ENCODE peak calls at places on chromosomes 13 and 19, in nine cellular contexts. D is pancreas; G is body of pancreas; P is AG10803; T is heart right ventricle; M is tibial artery; E is CD8-positive, alpha-beta T cell; C is esophagus squamous epithelium; L is left lung. Z is an unnamed sample.

GRCh38 chr19:36256064-36256463 is 41.2 kb downstream of the ZNF146 start:
- DNase-seq in M (no peak), T (no peak), D (no peak), L (no peak), G (no peak), P (no peak), C (no peak), E (no peak), Z (no peak)

GRCh38 chr13:79119578-79120107 is 286.4 kb downstream of the RBM26 start:
- DNase-seq in T (no peak), C (no peak), L (no peak), D (no peak), E (no peak), P (no peak), M (no peak), G (no peak), Z (no peak)

GRCh38 chr19:49502866-49503581 is 6.8 kb downstream of the RPS11 start:
- DNase-seq in C (no peak), P (peak; percentile 86), T (peak; percentile 59), G (peak; percentile 65), E (no peak), D (peak; percentile 60), L (no peak), M (peak; percentile 39), Z (peak; percentile 97)

GRCh38 chr13:52707375-52707774 is 32.2 kb downstream of the CNMD start:
- DNase-seq in M (no peak), L (no peak), D (no peak), E (no peak), T (no peak), C (no peak), G (no peak), P (no peak), Z (no peak)

GRCh38 chr19:33273881-33274662 is 28.3 kb downstream of the CEBPA start:
- DNase-seq in L (peak; percentile 82), M (peak; percentile 55), T (peak; percentile 40), P (peak; percentile 94), G (peak; percentile 61), D (no peak), C (no peak), E (no peak), Z (peak; percentile 93)

GRCh38 chr19:4018140-4018613 is 10.6 kb downstream of the PIAS4 start:
- DNase-seq in D (no peak), T (no peak), G (no peak), C (no peak), E (no peak), P (no peak), L (no peak), M (no peak), Z (no peak)

GRCh38 chr13:75788494-75788991 is 152.4 kb downstream of the LMO7 start:
- DNase-seq in M (no peak), D (no peak), C (no peak), G (no peak), L (peak; percentile 57), P (peak; percentile 97), T (peak; percentile 33), E (no peak), Z (peak; percentile 83)

GRCh38 chr19:7149956-7150705 is 80.6 kb downstream of the ZNF557 start:
- DNase-seq in C (no peak), D (no peak), P (no peak), T (no peak), M (no peak), E (no peak), L (no peak), G (no peak), Z (no peak)

GRCh38 chr19:12555456-12555930 is 4.2 kb upstream of the ZNF564 start:
- DNase-seq in T (no peak), G (no peak), M (no peak), L (no peak), P (no peak), E (no peak), C (no peak), D (no peak), Z (no peak)

GRCh38 chr19:52351512-52351911 is 15.5 kb downstream of the ZNF610 start:
- DNase-seq in M (no peak), C (no peak), L (no peak), E (no peak), D (no peak), P (no peak), G (no peak), T (no peak), Z (no peak)

GRCh38 chr13:92575782-92576181 is 650.8 kb upstream of the GPC6 start:
- DNase-seq in G (no peak), L (no peak), M (no peak), T (no peak), D (no peak), E (no peak), P (no peak), C (no peak), Z (no peak)

GRCh38 chr19:9523885-9524474 is 14.5 kb downstream of the ZNF426 start:
- DNase-seq in L (no peak), E (no peak), C (no peak), T (no peak), G (no peak), P (no peak), D (no peak), M (no peak), Z (peak; percentile 16)

GRCh38 chr13:97295279-97296182 is 73.4 kb downstream of the MBNL2 start:
- DNase-seq in C (no peak), P (peak; percentile 53), E (no peak), T (no peak), M (no peak), G (no peak), L (no peak), D (no peak), Z (peak; percentile 78)

GRCh38 chr19:6074709-6075403 is 35.4 kb downstream of the RFX2 start:
- DNase-seq in T (no peak), M (no peak), C (no peak), P (no peak), G (no peak), D (no peak), E (no peak), L (no peak), Z (no peak)

GRCh38 chr13:52786747-52787146 is 47.1 kb upstream of the CNMD start:
- DNase-seq in G (no peak), L (no peak), D (no peak), C (no peak), E (no peak), P (no peak), M (no peak), T (no peak), Z (no peak)

GRCh38 chr19:35309481-35310279 is 17.7 kb downstream of the MAG start:
- DNase-seq in C (no peak), M (no peak), G (peak; percentile 88), T (peak; percentile 55), D (peak; percentile 56), E (no peak), P (no peak), L (no peak), Z (peak; percentile 47)

GRCh38 chr13:96817336-96817941 is 176.8 kb downstream of the OXGR1 start:
- DNase-seq in D (no peak), G (no peak), P (peak; percentile 5), L (no peak), T (no peak), E (no peak), M (no peak), C (no peak), Z (peak; percentile 21)

GRCh38 chr13:94713556-94714182 is 1.3 kb upstream of the SOX21 start:
- DNase-seq in M (no peak), E (no peak), T (no peak), P (no peak), G (no peak), D (no peak), C (no peak), L (no peak), Z (no peak)

GRCh38 chr19:32349724-32350475 is 4.5 kb downstream of the ZNF507 start:
- DNase-seq in C (no peak), P (no peak), T (no peak), D (no peak), L (no peak), M (no peak), E (no peak), G (no peak), Z (no peak)

GRCh38 chr19:43957891-43958290 is 6.9 kb downstream of the ZNF221 start:
- DNase-seq in L (no peak), C (no peak), D (no peak), M (no peak), P (peak; percentile 94), T (no peak), G (no peak), E (no peak), Z (peak; percentile 2)

GRCh38 chr13:111160648-111161047 is 45.5 kb downstream of the ARHGEF7 start:
- DNase-seq in G (no peak), D (no peak), E (no peak), M (no peak), C (no peak), P (no peak), L (no peak), T (no peak), Z (no peak)
- H3K4me3 ChIP-seq in G (no peak overlapping the region), D (no peak overlapping the region), E (no peak overlapping the region), M (no peak overlapping the region), C (no peak overlapping the region), P (no peak overlapping the region), L (no peak overlapping the region), T (no peak overlapping the region), Z (no peak overlapping the region)

DNA sequence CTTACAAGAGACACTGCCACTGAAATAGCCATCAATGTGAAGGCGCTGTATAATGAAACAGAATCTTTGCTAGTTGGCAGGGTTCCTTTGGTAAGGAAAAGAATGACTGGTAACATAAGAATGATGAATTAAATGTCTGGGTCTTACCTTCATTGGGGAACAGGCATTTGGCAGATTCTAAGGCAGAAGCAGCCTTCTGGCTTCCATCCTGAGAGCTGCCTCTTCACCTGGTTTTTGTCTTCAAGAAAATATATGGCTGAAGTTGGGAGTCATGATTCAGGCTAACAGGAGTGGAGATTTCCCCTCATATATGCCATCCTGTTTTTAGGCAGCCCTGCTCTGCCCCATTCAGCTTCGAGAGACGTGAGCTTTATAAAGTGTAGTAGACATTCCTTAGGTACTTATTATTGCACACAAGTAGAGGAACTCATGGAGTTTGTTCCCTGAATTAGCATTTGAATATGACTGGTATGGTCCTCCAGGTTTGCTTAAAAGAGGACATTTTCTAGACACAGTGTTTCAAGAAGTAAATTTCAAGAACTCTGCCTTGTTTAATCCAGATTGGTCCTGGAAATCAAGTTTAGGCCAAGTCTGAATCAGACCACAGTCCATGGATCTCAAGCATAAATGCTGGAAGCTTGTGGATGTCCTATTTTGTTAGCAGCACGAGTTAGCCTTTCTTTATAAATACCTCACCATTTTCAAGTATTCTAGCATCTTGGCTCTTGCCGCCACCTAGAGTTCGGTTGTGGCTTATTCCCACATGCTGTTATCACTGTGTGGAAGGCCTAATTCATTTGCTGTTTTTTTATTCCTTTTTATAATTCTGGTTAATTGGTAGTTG is 56.2 kb upstream of the AKAP11 start:
- DNase-seq in C (no peak), T (no peak), D (no peak), G (no peak), L (no peak), P (peak; percentile 33), M (no peak), E (no peak), Z (peak; percentile 63)
- TF ChIP-seq CTCF in C (peak; percentile 11), T (peak; percentile 32), D (no peak), G (peak; percentile 39), L (peak; percentile 11), P (peak; percentile 56), M (no peak), E (peak; percentile 40), Z (peak; percentile 64)

GRCh38 chr13:40591091-40591490 is 75.3 kb downstream of the FOXO1 start:
- DNase-seq in G (no peak), P (no peak), E (no peak), T (no peak), C (no peak), M (no peak), L (no peak), D (no peak), Z (no peak)
- H3K4me3 ChIP-seq in G (no peak overlapping the region), P (no peak overlapping the region), E (no peak overlapping the region), T (no peak overlapping the region), C (no peak overlapping the region), M (no peak overlapping the region), L (no peak overlapping the region), D (no peak overlapping the region), Z (no peak overlapping the region)

GRCh38 chr13:110166598-110166997 is 140.4 kb downstream of the COL4A1 start:
- DNase-seq in P (no peak), D (peak; percentile 1), M (no peak), E (no peak), L (no peak), G (no peak), T (no peak), C (no peak), Z (no peak)
- TF ChIP-seq CTCF in P (no peak), D (no peak), M (no peak), E (no peak), L (no peak), G (no peak), T (no peak), C (no peak), Z (no peak)